ENCODE peak calls at places on chromosomes 5 and 9, in seven cellular contexts. D is transverse colon; S is fibroblast of the aortic adventitia; X is pancreas; N is heart right ventricle; H is CD8-positive, alpha-beta T cell; Z is AG04449. C is an unnamed sample.

GRCh38 chr9:132234501-132235045 is 72.7 kb downstream of the NTNG2 start:
- DNase-seq in D (no peak), S (no peak), X (no peak), N (no peak), H (no peak), Z (no peak), C (no peak)

GRCh38 chr5:139635606-139636206 is 12.4 kb upstream of the CXXC5 start:
- DNase-seq in D (peak), S (peak), X (peak), N (peak), H (no peak), Z (no peak), C (peak)

GRCh38 chr5:56257010-56257409 is 23.9 kb upstream of the ANKRD55 start:
- DNase-seq in D (no peak), S (no peak), X (no peak), N (no peak), H (no peak), Z (no peak), C (no peak)

GRCh38 chr5:66861402-66861801 is 265.2 kb downstream of the MAST4 start:
- DNase-seq in D (no peak), S (no peak), X (no peak), N (no peak), H (no peak), Z (no peak), C (no peak)

GRCh38 chr9:109286981-109287380 is 33.9 kb downstream of the EPB41L4B start:
- DNase-seq in D (no peak), S (no peak), X (no peak), N (no peak), H (no peak), Z (no peak), C (peak)

GRCh38 chr5:111495159-111495558 is 17.2 kb downstream of the STARD4 start:
- DNase-seq in D (no peak), S (no peak), X (no peak), N (no peak), H (no peak), Z (no peak), C (no peak)

GRCh38 chr9:94823710-94824109 is 97.2 kb downstream of the AOPEP start:
- DNase-seq in D (no peak), S (no peak), X (no peak), N (no peak), H (no peak), Z (no peak), C (no peak)

GRCh38 chr5:18420711-18421110 is 786.5 kb downstream of the TAF11L14 start:
- DNase-seq in D (no peak), S (no peak), X (no peak), N (no peak), H (no peak), Z (no peak), C (no peak)

GRCh38 chr5:71932131-71932635 is 175.1 kb upstream of the MAP1B start:
- DNase-seq in D (no peak), S (peak), X (no peak), N (no peak), H (no peak), Z (no peak), C (no peak)

GRCh38 chr5:2242539-2242938 is 359.8 kb upstream of the IRX4 start:
- DNase-seq in D (no peak), S (no peak), X (no peak), N (no peak), H (no peak), Z (no peak), C (no peak)

GRCh38 chr9:129586647-129587046 is 34.3 kb downstream of the C9orf50 start:
- DNase-seq in D (no peak), S (no peak), X (no peak), N (no peak), H (peak), Z (no peak), C (no peak)

GRCh38 chr5:52378237-52378636 is 409.5 kb upstream of the ITGA1 start:
- DNase-seq in D (no peak), S (no peak), X (no peak), N (no peak), H (no peak), Z (no peak), C (no peak)

GRCh38 chr9:79571309-79572031 is at the start of gene TLE4:
- DNase-seq in D (peak), S (peak), X (peak), N (peak), H (peak), Z (peak), C (peak)

GRCh38 chr9:120439147-120439546 is 140.8 kb downstream of the CDK5RAP2 start:
- DNase-seq in D (no peak), S (no peak), X (no peak), N (no peak), H (no peak), Z (no peak), C (no peak)

GRCh38 chr9:8723195-8723594 is 923.6 kb upstream of the DMAC1 start:
- DNase-seq in D (no peak), S (no peak), X (no peak), N (no peak), H (no peak), Z (no peak), C (no peak)

GRCh38 chr5:80191397-80191796 is 64.5 kb downstream of the SERINC5 start:
- DNase-seq in D (no peak), S (no peak), X (no peak), N (no peak), H (no peak), Z (no peak), C (no peak)

GRCh38 chr5:138754699-138755057 is 1.5 kb downstream of the CTNNA1 start:
- DNase-seq in D (no peak), S (no peak), X (no peak), N (peak), H (no peak), Z (no peak), C (no peak)

GRCh38 chr9:132094314-132094791 is 14.7 kb upstream of the MED27 start:
- DNase-seq in D (no peak), S (peak), X (no peak), N (no peak), H (no peak), Z (peak), C (peak)

GRCh38 chr5:95923918-95924559 is 37.6 kb downstream of the ELL2 start:
- DNase-seq in D (no peak), S (no peak), X (no peak), N (no peak), H (no peak), Z (no peak), C (no peak)

GRCh38 chr9:109264865-109265532 is 55.9 kb downstream of the EPB41L4B start:
- DNase-seq in D (peak), S (peak), X (peak), N (peak), H (no peak), Z (no peak), C (no peak)

GRCh38 chr5:14332038-14332631 is 189.0 kb downstream of the TRIO start:
- DNase-seq in D (no peak), S (no peak), X (no peak), N (no peak), H (no peak), Z (no peak), C (no peak)

GRCh38 chr9:71271602-71272001 is 150.2 kb upstream of the TRPM3 start:
- DNase-seq in D (no peak), S (no peak), X (no peak), N (no peak), H (no peak), Z (no peak), C (no peak)

GRCh38 chr5:2222246-2222645 is 339.5 kb upstream of the IRX4 start:
- DNase-seq in D (no peak), S (no peak), X (no peak), N (no peak), H (no peak), Z (no peak), C (no peak)

GRCh38 chr9:115192835-115193234 is 74.9 kb upstream of the TNC start:
- DNase-seq in D (no peak), S (no peak), X (no peak), N (no peak), H (no peak), Z (no peak), C (no peak)

GRCh38 chr9:133708770-133709611 is 29.2 kb downstream of the SARDH start:
- DNase-seq in D (no peak), S (no peak), X (no peak), N (no peak), H (peak), Z (no peak), C (no peak)

GRCh38 chr9:1208185-1208584 is 158.0 kb downstream of the DMRT2 start:
- DNase-seq in D (no peak), S (peak), X (no peak), N (no peak), H (no peak), Z (no peak), C (peak)

GRCh38 chr9:113530022-113530635 is 66.6 kb downstream of the RGS3 start:
- DNase-seq in D (no peak), S (no peak), X (no peak), N (no peak), H (no peak), Z (no peak), C (no peak)

GRCh38 chr9:69572611-69573010 is 99.6 kb downstream of the APBA1 start:
- DNase-seq in D (no peak), S (peak), X (no peak), N (no peak), H (no peak), Z (no peak), C (peak)

GRCh38 chr5:5497132-5497748 is 74.8 kb downstream of the ICE1 start:
- DNase-seq in D (peak), S (peak), X (no peak), N (peak), H (peak), Z (no peak), C (no peak)

GRCh38 chr5:10689391-10690081 is 71.5 kb downstream of the DAP start:
- DNase-seq in D (no peak), S (peak), X (no peak), N (no peak), H (no peak), Z (no peak), C (no peak)

GRCh38 chr9:6096821-6097220 is 81.4 kb upstream of the RANBP6 start:
- DNase-seq in D (no peak), S (peak), X (no peak), N (no peak), H (no peak), Z (no peak), C (peak)

GRCh38 chr9:110939053-110939452 is 99.2 kb downstream of the LPAR1 start:
- DNase-seq in D (no peak), S (no peak), X (no peak), N (no peak), H (no peak), Z (no peak), C (no peak)

GRCh38 chr5:139147743-139148079 is 50.5 kb downstream of the SIL1 start:
- DNase-seq in D (peak), S (peak), X (peak), N (peak), H (no peak), Z (peak), C (no peak)

GRCh38 chr9:137058651-137059234 is 4.9 kb upstream of the ENTPD2 start:
- DNase-seq in D (no peak), S (no peak), X (no peak), N (no peak), H (no peak), Z (no peak), C (no peak)

GRCh38 chr5:80754900-80755299 is 100.1 kb upstream of the DHFR start:
- DNase-seq in D (peak), S (no peak), X (no peak), N (peak), H (no peak), Z (no peak), C (no peak)

GRCh38 chr9:21030389-21031035 is 928 bp downstream of the HACD4 start:
- DNase-seq in D (no peak), S (peak), X (no peak), N (no peak), H (no peak), Z (no peak), C (peak)

DNA sequence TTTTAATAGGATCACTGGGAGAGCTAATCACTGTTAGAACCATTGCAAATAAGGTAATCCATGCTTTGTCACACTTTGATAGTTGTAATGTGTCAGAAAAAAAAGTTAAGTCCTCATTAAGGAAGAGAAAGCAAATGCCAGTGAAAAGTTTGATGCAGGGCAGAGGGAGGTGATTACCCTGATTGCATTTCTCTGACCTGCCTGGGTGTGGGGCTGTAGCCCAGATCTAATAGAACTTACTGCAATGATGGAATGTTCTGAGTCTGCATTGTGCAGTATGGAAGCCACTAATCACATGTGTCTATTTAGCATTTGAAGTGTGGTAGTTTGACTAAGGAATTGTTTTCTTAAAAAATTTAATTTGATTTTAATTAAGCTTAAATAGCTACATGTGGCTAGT is 202.7 kb downstream of the ATP10B start:
- DNase-seq in D (peak), S (no peak), X (no peak), N (no peak), H (no peak), Z (no peak), C (no peak)
- TF ChIP-seq CTCF in D (peak), S (no peak), X (no peak), N (no peak), H (no peak), Z (no peak), C (no peak)

DNA sequence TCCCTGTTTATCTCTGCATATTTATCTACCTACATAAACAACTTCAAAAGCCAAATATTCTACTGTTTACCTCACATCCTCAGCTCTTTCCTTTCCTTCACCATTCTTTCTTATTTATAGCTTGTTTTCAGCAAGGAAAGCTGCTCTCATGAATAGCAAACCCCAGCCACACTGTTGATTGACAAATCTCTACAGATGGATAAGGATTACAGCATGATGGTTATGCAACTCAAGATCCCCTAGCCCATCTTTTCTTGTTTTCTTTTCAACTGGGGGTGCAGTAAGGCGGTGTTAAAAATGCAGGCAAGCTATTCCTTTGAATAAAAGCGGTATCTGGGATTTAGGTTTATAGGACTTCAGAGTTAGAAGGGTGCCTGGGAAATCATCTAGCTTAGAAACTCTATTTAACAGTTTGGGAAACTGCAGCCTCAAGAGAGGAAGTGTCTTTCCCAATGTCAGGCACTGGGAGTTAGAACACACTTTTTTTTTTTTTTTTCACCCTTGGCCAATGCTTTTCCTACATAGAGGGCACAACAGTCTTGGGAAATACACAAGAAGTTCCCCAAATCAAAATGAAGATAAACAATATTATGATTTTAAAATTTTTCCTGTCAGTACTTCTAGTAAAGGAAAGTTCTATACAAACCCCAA is 2.7 kb downstream of the SPARC start:
- DNase-seq in D (no peak), S (peak), X (no peak), N (no peak), H (no peak), Z (no peak), C (no peak)
- H3K4me3 ChIP-seq in D (peak), S (peak), X (no peak), N (peak), H (no peak), Z (peak), C (peak)

DNA sequence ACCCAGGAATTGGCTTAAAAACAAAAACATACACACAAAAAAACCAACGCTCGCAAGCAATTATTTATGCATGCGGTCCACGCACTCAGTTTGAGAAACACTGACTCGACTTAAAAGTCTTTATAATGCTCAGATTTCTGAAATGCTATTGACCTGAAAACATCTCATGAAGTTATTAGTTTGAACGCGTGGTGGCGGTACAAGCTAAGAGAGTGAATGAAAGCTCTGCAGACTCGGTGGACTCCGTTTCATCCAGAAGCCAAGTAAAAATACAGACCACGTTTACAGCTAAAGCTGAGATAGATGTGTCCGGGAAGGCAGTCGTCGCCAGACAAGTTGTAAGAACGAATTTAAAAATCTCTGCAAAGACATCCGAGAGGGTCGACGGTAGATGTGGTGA is at the start of gene PCDHB6:
- DNase-seq in D (no peak), S (peak), X (no peak), N (no peak), H (no peak), Z (no peak), C (no peak)
- TF ChIP-seq CTCF in D (no peak), S (no peak), X (no peak), N (no peak), H (no peak), Z (no peak), C (peak)

GRCh38 chr9:35510366-35510744 is 20.4 kb downstream of the RUSC2 start:
- DNase-seq in D (no peak), S (no peak), X (no peak), N (no peak), H (no peak), Z (no peak), C (no peak)
- H3K4me3 ChIP-seq in D (no peak), S (no peak), X (no peak), N (no peak), H (no peak), Z (no peak), C (no peak)

GRCh38 chr5:40720071-40720470 is 35.7 kb downstream of the TTC33 start:
- DNase-seq in D (no peak), S (no peak), X (no peak), N (no peak), H (no peak), Z (no peak), C (no peak)

GRCh38 chr5:40716590-40716989 is 36.9 kb downstream of the PTGER4 start:
- DNase-seq in D (no peak), S (no peak), X (no peak), N (no peak), H (no peak), Z (no peak), C (no peak)

GRCh38 chr5:40717281-40717680 is 37.6 kb downstream of the PTGER4 start:
- DNase-seq in D (no peak), S (peak), X (no peak), N (no peak), H (no peak), Z (peak), C (peak)

DNA sequence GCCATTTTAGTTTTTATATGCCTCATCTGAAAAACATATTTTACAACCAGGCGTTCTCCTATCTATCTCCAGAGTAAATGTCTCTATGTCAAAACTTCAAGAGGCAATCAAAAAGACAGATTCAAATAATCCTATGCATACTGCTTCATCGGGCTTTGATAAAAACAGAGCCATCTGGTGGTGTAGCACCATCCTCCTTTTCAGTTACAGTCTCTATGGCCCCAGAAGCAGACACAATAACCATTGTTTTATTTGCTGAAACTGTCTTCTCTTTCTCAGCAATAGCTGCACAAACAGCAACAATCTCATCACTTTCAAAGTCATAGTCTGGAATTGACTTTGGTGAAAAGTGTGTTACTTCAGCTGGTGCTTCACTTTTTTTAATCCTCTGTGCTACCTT is 36.3 kb downstream of the PTGER4 start:
- DNase-seq in D (no peak), S (peak), X (no peak), N (no peak), H (no peak), Z (no peak), C (no peak)
- TF ChIP-seq CTCF in D (no peak), S (peak), X (no peak), N (no peak), H (no peak), Z (peak), C (peak)

GRCh38 chr9:98253563-98253962 is 1.9 kb downstream of the TBC1D2 start:
- DNase-seq in D (no peak), S (no peak), X (no peak), N (no peak), H (no peak), Z (no peak), C (no peak)
- H3K4me3 ChIP-seq in D (no peak), S (peak), X (no peak), N (peak), H (no peak), Z (peak), C (peak)

C was measured in AG09309.